ENCODE peak calls at places on chromosomes 5 and 9, in six cellular contexts. One of them, this sample, is unnamed.

GRCh38 chr9:134487066-134487710 is 154.4 kb upstream of the COL5A1 start:
- DNase-seq in fibroblast of lung: no peak
- DNase-seq in upper lobe of right lung: peak
- DNase-seq in fibroblast of pulmonary artery: no peak
- DNase-seq in cardiac fibroblast: no peak
- DNase-seq in epithelial cell of esophagus: no peak
- DNase-seq in this sample: no peak

GRCh38 chr5:34548086-34548403 is 108.1 kb upstream of the RAI14 start:
- DNase-seq in epithelial cell of esophagus: no peak
- DNase-seq in upper lobe of right lung: no peak
- DNase-seq in fibroblast of pulmonary artery: no peak
- DNase-seq in cardiac fibroblast: no peak
- DNase-seq in fibroblast of lung: no peak
- DNase-seq in this sample: no peak

GRCh38 chr5:30105186-30105585 is 1088.3 kb upstream of the CDH6 start:
- DNase-seq in cardiac fibroblast: no peak
- DNase-seq in epithelial cell of esophagus: no peak
- DNase-seq in fibroblast of pulmonary artery: no peak
- DNase-seq in fibroblast of lung: no peak
- DNase-seq in upper lobe of right lung: no peak
- DNase-seq in this sample: no peak

GRCh38 chr9:131734165-131734610 is 5.7 kb downstream of the RAPGEF1 start:
- DNase-seq in cardiac fibroblast: peak
- DNase-seq in epithelial cell of esophagus: no peak
- DNase-seq in fibroblast of lung: no peak
- DNase-seq in upper lobe of right lung: peak
- DNase-seq in fibroblast of pulmonary artery: peak
- DNase-seq in this sample: no peak

GRCh38 chr9:93263334-93264229 is 79.6 kb downstream of the WNK2 start:
- DNase-seq in epithelial cell of esophagus: no peak
- DNase-seq in upper lobe of right lung: no peak
- DNase-seq in fibroblast of lung: no peak
- DNase-seq in cardiac fibroblast: no peak
- DNase-seq in fibroblast of pulmonary artery: no peak
- DNase-seq in this sample: no peak

GRCh38 chr5:172494630-172495505 is 40.5 kb upstream of the SH3PXD2B start:
- DNase-seq in fibroblast of lung: no peak
- DNase-seq in fibroblast of pulmonary artery: no peak
- DNase-seq in epithelial cell of esophagus: no peak
- DNase-seq in cardiac fibroblast: no peak
- DNase-seq in upper lobe of right lung: no peak
- DNase-seq in this sample: no peak

GRCh38 chr5:16179936-16180788 is 571 bp upstream of the MARCHF11 start:
- DNase-seq in upper lobe of right lung: peak
- DNase-seq in epithelial cell of esophagus: no peak
- DNase-seq in fibroblast of pulmonary artery: no peak
- DNase-seq in cardiac fibroblast: no peak
- DNase-seq in fibroblast of lung: no peak
- DNase-seq in this sample: no peak

GRCh38 chr5:157651623-157652376 is 438 bp downstream of the SOX30 start:
- DNase-seq in cardiac fibroblast: peak
- DNase-seq in upper lobe of right lung: peak
- DNase-seq in epithelial cell of esophagus: peak
- DNase-seq in fibroblast of pulmonary artery: peak
- DNase-seq in fibroblast of lung: peak
- DNase-seq in this sample: peak

GRCh38 chr5:93163010-93163663 is 417.9 kb downstream of the NR2F1-AS1 start:
- DNase-seq in upper lobe of right lung: no peak
- DNase-seq in epithelial cell of esophagus: peak
- DNase-seq in cardiac fibroblast: peak
- DNase-seq in fibroblast of pulmonary artery: peak
- DNase-seq in fibroblast of lung: peak
- DNase-seq in this sample: peak

GRCh38 chr5:175658299-175659145 is 651 bp downstream of the HRH2 start:
- DNase-seq in fibroblast of pulmonary artery: no peak
- DNase-seq in cardiac fibroblast: no peak
- DNase-seq in fibroblast of lung: no peak
- DNase-seq in epithelial cell of esophagus: no peak
- DNase-seq in upper lobe of right lung: no peak
- DNase-seq in this sample: no peak

GRCh38 chr9:33415152-33416038 is 13.0 kb upstream of the AQP7 start:
- DNase-seq in fibroblast of lung: peak
- DNase-seq in epithelial cell of esophagus: peak
- DNase-seq in upper lobe of right lung: peak
- DNase-seq in fibroblast of pulmonary artery: peak
- DNase-seq in cardiac fibroblast: peak
- DNase-seq in this sample: peak

GRCh38 chr9:35269919-35270318 is 108.1 kb downstream of the UNC13B start:
- DNase-seq in upper lobe of right lung: no peak
- DNase-seq in epithelial cell of esophagus: no peak
- DNase-seq in fibroblast of lung: no peak
- DNase-seq in fibroblast of pulmonary artery: peak
- DNase-seq in cardiac fibroblast: no peak
- DNase-seq in this sample: no peak

GRCh38 chr9:114427644-114428043 is 39.9 kb upstream of the AKNA start:
- DNase-seq in fibroblast of lung: no peak
- DNase-seq in fibroblast of pulmonary artery: no peak
- DNase-seq in cardiac fibroblast: no peak
- DNase-seq in upper lobe of right lung: no peak
- DNase-seq in epithelial cell of esophagus: no peak
- DNase-seq in this sample: no peak

GRCh38 chr5:135462304-135462703 is 10.2 kb upstream of the TIFAB start:
- DNase-seq in upper lobe of right lung: peak
- DNase-seq in epithelial cell of esophagus: peak
- DNase-seq in cardiac fibroblast: peak
- DNase-seq in fibroblast of pulmonary artery: peak
- DNase-seq in fibroblast of lung: peak
- DNase-seq in this sample: peak

GRCh38 chr5:149857499-149857898 is 87.1 kb downstream of the PDE6A start:
- DNase-seq in cardiac fibroblast: peak
- DNase-seq in fibroblast of lung: peak
- DNase-seq in epithelial cell of esophagus: peak
- DNase-seq in fibroblast of pulmonary artery: peak
- DNase-seq in upper lobe of right lung: peak
- DNase-seq in this sample: peak

GRCh38 chr9:36914212-36914577 is 119.9 kb downstream of the PAX5 start:
- DNase-seq in fibroblast of pulmonary artery: no peak
- DNase-seq in upper lobe of right lung: no peak
- DNase-seq in cardiac fibroblast: no peak
- DNase-seq in fibroblast of lung: no peak
- DNase-seq in epithelial cell of esophagus: peak
- DNase-seq in this sample: no peak

GRCh38 chr5:112865128-112865527 is 4.0 kb downstream of the SRP19 start:
- DNase-seq in upper lobe of right lung: no peak
- DNase-seq in fibroblast of pulmonary artery: peak
- DNase-seq in fibroblast of lung: no peak
- DNase-seq in cardiac fibroblast: peak
- DNase-seq in epithelial cell of esophagus: no peak
- DNase-seq in this sample: peak

GRCh38 chr5:172714491-172715420 is 56.2 kb downstream of the DUSP1 start:
- DNase-seq in epithelial cell of esophagus: peak
- DNase-seq in cardiac fibroblast: peak
- DNase-seq in fibroblast of lung: peak
- DNase-seq in fibroblast of pulmonary artery: peak
- DNase-seq in upper lobe of right lung: peak
- DNase-seq in this sample: peak

GRCh38 chr5:43039468-43040286 is 442 bp downstream of the ANXA2R start:
- DNase-seq in fibroblast of pulmonary artery: peak
- DNase-seq in cardiac fibroblast: peak
- DNase-seq in upper lobe of right lung: peak
- DNase-seq in fibroblast of lung: peak
- DNase-seq in epithelial cell of esophagus: peak
- DNase-seq in this sample: peak

DNA sequence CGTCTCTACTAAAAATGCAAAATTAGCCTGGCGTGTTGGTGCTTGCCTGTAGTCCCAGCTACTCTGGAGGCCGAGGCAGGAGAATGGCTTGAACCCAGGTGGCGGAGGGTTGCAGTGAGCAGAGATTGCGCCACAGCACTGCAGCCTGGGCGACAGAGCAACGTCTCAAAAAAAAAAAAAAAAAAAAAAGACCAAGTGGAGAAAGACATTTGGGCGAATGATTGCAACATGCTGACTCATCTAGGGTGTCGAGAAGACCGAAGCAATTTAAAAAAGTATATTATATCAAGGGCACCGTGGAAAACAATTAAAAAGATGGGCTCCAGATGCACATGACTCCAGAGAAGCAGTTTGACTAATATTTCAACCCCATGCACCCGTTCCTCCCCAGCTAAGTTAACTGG is 9.2 kb downstream of the KLF4 start:
- DNase-seq in upper lobe of right lung: peak
- DNase-seq in fibroblast of pulmonary artery: peak
- DNase-seq in fibroblast of lung: peak
- DNase-seq in cardiac fibroblast: peak
- DNase-seq in epithelial cell of esophagus: peak
- DNase-seq in this sample: peak
- H3K4me3 ChIP-seq in upper lobe of right lung: no peak
- H3K4me3 ChIP-seq in fibroblast of pulmonary artery: peak
- H3K4me3 ChIP-seq in fibroblast of lung: no peak
- H3K4me3 ChIP-seq in cardiac fibroblast: no peak
- H3K4me3 ChIP-seq in epithelial cell of esophagus: no peak
- H3K4me3 ChIP-seq in this sample: peak

DNA sequence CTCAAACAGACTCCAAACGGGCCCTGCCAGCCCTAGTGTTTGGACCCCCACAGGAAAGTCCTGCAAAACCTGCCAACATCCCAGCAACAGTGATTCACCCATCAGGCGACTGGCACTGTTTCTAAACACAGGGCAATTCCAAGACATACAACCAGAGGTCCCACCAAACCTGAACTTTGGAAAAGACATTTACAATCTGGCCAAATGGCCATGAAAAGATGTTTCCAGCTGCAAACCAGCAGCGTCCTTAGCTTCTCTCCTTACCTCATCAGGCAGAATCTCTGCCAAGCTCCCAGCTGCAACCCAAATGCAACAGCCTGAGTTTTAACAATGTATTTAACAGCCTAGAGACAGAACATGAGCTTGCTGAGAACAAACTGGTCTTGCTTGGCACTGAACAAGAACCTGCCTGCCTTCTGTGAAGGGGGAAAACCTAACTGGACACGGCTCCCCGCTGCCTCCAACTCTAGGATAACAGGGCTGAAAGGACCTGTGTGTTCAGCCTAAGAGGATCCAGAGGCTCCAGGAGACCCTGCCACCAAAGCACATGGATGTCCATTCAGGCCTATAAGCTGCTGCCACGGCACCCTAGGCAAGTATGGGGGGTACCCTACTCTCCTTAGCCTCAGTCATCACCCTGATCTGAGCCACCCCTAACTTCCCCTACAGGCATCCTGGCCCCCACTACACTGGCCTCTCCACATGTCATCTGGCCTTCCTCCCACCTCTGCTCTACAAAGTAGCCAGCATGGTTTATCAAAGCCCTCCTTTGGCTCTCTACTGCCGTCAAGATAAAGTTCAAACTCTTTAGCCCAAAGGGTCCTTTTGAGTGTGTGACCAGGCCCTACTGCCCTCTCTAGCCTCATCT is 5.6 kb downstream of the P4HA2 start:
- DNase-seq in epithelial cell of esophagus: peak
- DNase-seq in fibroblast of lung: peak
- DNase-seq in cardiac fibroblast: peak
- DNase-seq in upper lobe of right lung: no peak
- DNase-seq in fibroblast of pulmonary artery: peak
- DNase-seq in this sample: peak
- TF ChIP-seq CTCF in epithelial cell of esophagus: peak
- TF ChIP-seq CTCF in fibroblast of lung: peak
- TF ChIP-seq CTCF in cardiac fibroblast: no peak
- TF ChIP-seq CTCF in upper lobe of right lung: peak
- TF ChIP-seq CTCF in fibroblast of pulmonary artery: peak
- TF ChIP-seq CTCF in this sample: peak

DNA sequence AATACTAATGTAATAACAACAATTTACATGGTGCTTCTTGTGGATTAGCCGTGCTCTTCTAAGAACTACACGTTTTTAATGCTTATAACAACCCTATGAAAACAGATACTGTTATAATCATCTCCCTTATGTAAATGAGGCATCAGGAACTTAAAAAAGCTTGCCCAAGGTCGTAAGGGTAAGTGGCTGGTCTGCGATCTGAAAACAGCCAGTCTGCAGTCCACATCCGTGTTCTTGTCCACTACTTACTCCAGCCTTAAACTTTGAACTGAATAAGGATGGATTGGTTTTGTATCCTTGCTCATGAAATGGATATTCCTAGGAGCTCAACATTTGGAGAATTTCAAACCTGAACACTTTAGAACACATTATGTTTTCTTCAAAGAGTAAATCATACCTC is 26.7 kb downstream of the PAM start:
- DNase-seq in upper lobe of right lung: no peak
- DNase-seq in epithelial cell of esophagus: no peak
- DNase-seq in cardiac fibroblast: no peak
- DNase-seq in fibroblast of pulmonary artery: no peak
- DNase-seq in fibroblast of lung: no peak
- DNase-seq in this sample: no peak
- H3K4me3 ChIP-seq in upper lobe of right lung: no peak
- H3K4me3 ChIP-seq in epithelial cell of esophagus: no peak
- H3K4me3 ChIP-seq in cardiac fibroblast: no peak
- H3K4me3 ChIP-seq in fibroblast of pulmonary artery: no peak
- H3K4me3 ChIP-seq in fibroblast of lung: no peak
- H3K4me3 ChIP-seq in this sample: no peak

GRCh38 chr5:132865668-132866341 is 464 bp downstream of the GDF9 start:
- DNase-seq in fibroblast of pulmonary artery: no peak
- DNase-seq in epithelial cell of esophagus: no peak
- DNase-seq in upper lobe of right lung: no peak
- DNase-seq in cardiac fibroblast: no peak
- DNase-seq in fibroblast of lung: no peak
- DNase-seq in this sample: no peak
- TF ChIP-seq CTCF in fibroblast of pulmonary artery: no peak
- TF ChIP-seq CTCF in epithelial cell of esophagus: no peak
- TF ChIP-seq CTCF in upper lobe of right lung: no peak
- TF ChIP-seq CTCF in cardiac fibroblast: no peak
- TF ChIP-seq CTCF in fibroblast of lung: no peak
- TF ChIP-seq CTCF in this sample: no peak

DNA sequence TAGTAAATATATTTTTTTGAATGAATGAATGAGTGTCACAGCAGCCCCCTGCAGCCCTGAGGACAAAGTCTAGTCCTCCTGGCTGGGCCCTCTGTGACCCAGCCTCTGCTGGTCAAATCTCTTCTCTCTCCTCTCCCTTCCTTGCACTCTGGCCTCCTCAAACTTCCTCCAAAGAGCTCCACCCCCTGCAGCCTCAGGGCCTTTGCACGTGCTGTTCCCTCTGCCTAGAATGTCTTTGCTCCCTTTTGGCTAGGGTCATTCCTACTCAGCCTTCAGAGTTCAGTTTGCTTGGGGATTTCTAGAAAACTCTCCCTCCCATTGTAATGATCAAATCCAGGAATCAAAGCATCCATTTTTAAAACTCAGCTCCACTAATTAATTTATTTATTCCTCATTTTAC is 13.0 kb downstream of the SH2D3C start:
- DNase-seq in cardiac fibroblast: no peak
- DNase-seq in fibroblast of lung: no peak
- DNase-seq in fibroblast of pulmonary artery: no peak
- DNase-seq in epithelial cell of esophagus: no peak
- DNase-seq in upper lobe of right lung: no peak
- DNase-seq in this sample: no peak
- H3K4me3 ChIP-seq in cardiac fibroblast: no peak
- H3K4me3 ChIP-seq in fibroblast of lung: no peak
- H3K4me3 ChIP-seq in fibroblast of pulmonary artery: no peak
- H3K4me3 ChIP-seq in epithelial cell of esophagus: no peak
- H3K4me3 ChIP-seq in upper lobe of right lung: no peak
- H3K4me3 ChIP-seq in this sample: no peak